ENCODE peak calls at places on chromosomes 3 and 15, in four cellular contexts. One of them, this sample, is unnamed.

GRCh38 chr3:66554178-66554577 is 53.4 kb upstream of the LRIG1 start:
- DNase-seq in H1: no peak
- DNase-seq in IMR-90: peak
- DNase-seq in mesendoderm: no peak
- DNase-seq in this sample: no peak

GRCh38 chr3:134342269-134342668 is 32.0 kb downstream of the AMOTL2 start:
- DNase-seq in H1: no peak
- DNase-seq in IMR-90: no peak
- DNase-seq in mesendoderm: no peak
- DNase-seq in this sample: no peak

GRCh38 chr3:86986666-86987420 is 4.1 kb downstream of the VGLL3 start:
- DNase-seq in H1: no peak
- DNase-seq in IMR-90: peak
- DNase-seq in mesendoderm: no peak
- DNase-seq in this sample: no peak

GRCh38 chr15:96336045-96336642 is 5.6 kb downstream of the NR2F2 start:
- DNase-seq in H1: no peak
- DNase-seq in IMR-90: no peak
- DNase-seq in mesendoderm: no peak
- DNase-seq in this sample: no peak

GRCh38 chr3:137110392-137110996 is 152.7 kb downstream of the IL20RB start:
- DNase-seq in H1: no peak
- DNase-seq in IMR-90: peak
- DNase-seq in mesendoderm: peak
- DNase-seq in this sample: no peak

GRCh38 chr3:80970292-80970691 is 791.2 kb downstream of the GBE1 start:
- DNase-seq in H1: no peak
- DNase-seq in IMR-90: no peak
- DNase-seq in mesendoderm: no peak
- DNase-seq in this sample: no peak

GRCh38 chr3:38578551-38578950 is 70.9 kb downstream of the SCN5A start:
- DNase-seq in H1: peak
- DNase-seq in IMR-90: no peak
- DNase-seq in mesendoderm: no peak
- DNase-seq in this sample: peak

GRCh38 chr15:76337739-76338554 is 1.4 kb downstream of the ISL2 start:
- DNase-seq in H1: peak
- DNase-seq in IMR-90: no peak
- DNase-seq in mesendoderm: peak
- DNase-seq in this sample: peak

GRCh38 chr15:97688177-97688576 is 272.3 kb upstream of the ARRDC4 start:
- DNase-seq in H1: no peak
- DNase-seq in IMR-90: no peak
- DNase-seq in mesendoderm: no peak
- DNase-seq in this sample: no peak

GRCh38 chr15:97023131-97023844 is 692.8 kb downstream of the NR2F2 start:
- DNase-seq in H1: no peak
- DNase-seq in IMR-90: no peak
- DNase-seq in mesendoderm: no peak
- DNase-seq in this sample: no peak

GRCh38 chr15:92822216-92823144 is 77.6 kb upstream of the CHD2 start:
- DNase-seq in H1: no peak
- DNase-seq in IMR-90: no peak
- DNase-seq in mesendoderm: peak
- DNase-seq in this sample: no peak

GRCh38 chr3:133856316-133856715 is 39.4 kb downstream of the RAB6B start:
- DNase-seq in H1: no peak
- DNase-seq in IMR-90: peak
- DNase-seq in mesendoderm: no peak
- DNase-seq in this sample: no peak

GRCh38 chr3:79366414-79366813 is 401.4 kb downstream of the ROBO1 start:
- DNase-seq in H1: no peak
- DNase-seq in IMR-90: peak
- DNase-seq in mesendoderm: no peak
- DNase-seq in this sample: no peak

GRCh38 chr3:182370949-182371348 is 422.4 kb upstream of the ATP11B start:
- DNase-seq in H1: no peak
- DNase-seq in IMR-90: no peak
- DNase-seq in mesendoderm: no peak
- DNase-seq in this sample: no peak

GRCh38 chr3:64303401-64303800 is 78.1 kb upstream of the PRICKLE2 start:
- DNase-seq in H1: no peak
- DNase-seq in IMR-90: peak
- DNase-seq in mesendoderm: no peak
- DNase-seq in this sample: no peak

GRCh38 chr15:68765602-68766368 is 54.9 kb downstream of the ANP32A start:
- DNase-seq in H1: peak
- DNase-seq in IMR-90: no peak
- DNase-seq in mesendoderm: no peak
- DNase-seq in this sample: no peak

GRCh38 chr3:172171396-172172075 is 132.2 kb downstream of the FNDC3B start:
- DNase-seq in H1: no peak
- DNase-seq in IMR-90: no peak
- DNase-seq in mesendoderm: no peak
- DNase-seq in this sample: no peak

GRCh38 chr15:45885801-45886200 is 251.0 kb downstream of the SQOR start:
- DNase-seq in H1: no peak
- DNase-seq in IMR-90: no peak
- DNase-seq in mesendoderm: no peak
- DNase-seq in this sample: no peak

GRCh38 chr3:170978335-170978745 is 48.2 kb downstream of the SLC2A2 start:
- DNase-seq in H1: no peak
- DNase-seq in IMR-90: no peak
- DNase-seq in mesendoderm: no peak
- DNase-seq in this sample: no peak

GRCh38 chr3:150871192-150871591 is 34.0 kb downstream of the MINDY4B start:
- DNase-seq in H1: no peak
- DNase-seq in IMR-90: peak
- DNase-seq in mesendoderm: no peak
- DNase-seq in this sample: no peak

GRCh38 chr15:78991476-78991875 is 46.6 kb upstream of the CTSH start:
- DNase-seq in H1: no peak
- DNase-seq in IMR-90: peak
- DNase-seq in mesendoderm: no peak
- DNase-seq in this sample: no peak

GRCh38 chr15:47431501-47431900 is 285.8 kb upstream of the SEMA6D start:
- DNase-seq in H1: no peak
- DNase-seq in IMR-90: peak
- DNase-seq in mesendoderm: no peak
- DNase-seq in this sample: no peak

GRCh38 chr3:126703512-126704493 is at the start of gene CHCHD6:
- DNase-seq in H1: peak
- DNase-seq in IMR-90: peak
- DNase-seq in mesendoderm: peak
- DNase-seq in this sample: peak

GRCh38 chr3:126699011-126699410 is 5.0 kb upstream of the CHCHD6 start:
- DNase-seq in H1: peak
- DNase-seq in IMR-90: no peak
- DNase-seq in mesendoderm: no peak
- DNase-seq in this sample: no peak

GRCh38 chr3:126706631-126707030 is 2.6 kb downstream of the CHCHD6 start:
- DNase-seq in H1: no peak
- DNase-seq in IMR-90: no peak
- DNase-seq in mesendoderm: no peak
- DNase-seq in this sample: no peak

GRCh38 chr3:126704494-126705214 is 614 bp downstream of the CHCHD6 start:
- DNase-seq in H1: no peak
- DNase-seq in IMR-90: no peak
- DNase-seq in mesendoderm: no peak
- DNase-seq in this sample: no peak
- H2BK15ac ChIP-seq in H1: no peak
- H2BK15ac ChIP-seq in IMR-90: no peak
- H2BK15ac ChIP-seq in mesendoderm: no peak
- H2BK15ac ChIP-seq in this sample: no peak

GRCh38 chr3:13718437-13718836 is 161.4 kb downstream of the WNT7A start:
- DNase-seq in H1: peak
- DNase-seq in IMR-90: no peak
- DNase-seq in mesendoderm: no peak
- DNase-seq in this sample: peak

GRCh38 chr3:13716540-13717221 is 163.2 kb downstream of the WNT7A start:
- DNase-seq in H1: peak
- DNase-seq in IMR-90: no peak
- DNase-seq in mesendoderm: no peak
- DNase-seq in this sample: peak

GRCh38 chr3:13715961-13716360 is 163.9 kb downstream of the WNT7A start:
- DNase-seq in H1: no peak
- DNase-seq in IMR-90: no peak
- DNase-seq in mesendoderm: no peak
- DNase-seq in this sample: peak

GRCh38 chr3:13718000-13718399 is 161.9 kb downstream of the WNT7A start:
- DNase-seq in H1: peak
- DNase-seq in IMR-90: no peak
- DNase-seq in mesendoderm: no peak
- DNase-seq in this sample: peak

GRCh38 chr3:13717222-13717573 is 162.7 kb downstream of the WNT7A start:
- DNase-seq in H1: no peak
- DNase-seq in IMR-90: no peak
- DNase-seq in mesendoderm: no peak
- DNase-seq in this sample: no peak
- H4K5ac ChIP-seq in H1: no peak
- H4K5ac ChIP-seq in IMR-90: no peak
- H4K5ac ChIP-seq in mesendoderm: no peak
- H4K5ac ChIP-seq in this sample: no peak

DNA sequence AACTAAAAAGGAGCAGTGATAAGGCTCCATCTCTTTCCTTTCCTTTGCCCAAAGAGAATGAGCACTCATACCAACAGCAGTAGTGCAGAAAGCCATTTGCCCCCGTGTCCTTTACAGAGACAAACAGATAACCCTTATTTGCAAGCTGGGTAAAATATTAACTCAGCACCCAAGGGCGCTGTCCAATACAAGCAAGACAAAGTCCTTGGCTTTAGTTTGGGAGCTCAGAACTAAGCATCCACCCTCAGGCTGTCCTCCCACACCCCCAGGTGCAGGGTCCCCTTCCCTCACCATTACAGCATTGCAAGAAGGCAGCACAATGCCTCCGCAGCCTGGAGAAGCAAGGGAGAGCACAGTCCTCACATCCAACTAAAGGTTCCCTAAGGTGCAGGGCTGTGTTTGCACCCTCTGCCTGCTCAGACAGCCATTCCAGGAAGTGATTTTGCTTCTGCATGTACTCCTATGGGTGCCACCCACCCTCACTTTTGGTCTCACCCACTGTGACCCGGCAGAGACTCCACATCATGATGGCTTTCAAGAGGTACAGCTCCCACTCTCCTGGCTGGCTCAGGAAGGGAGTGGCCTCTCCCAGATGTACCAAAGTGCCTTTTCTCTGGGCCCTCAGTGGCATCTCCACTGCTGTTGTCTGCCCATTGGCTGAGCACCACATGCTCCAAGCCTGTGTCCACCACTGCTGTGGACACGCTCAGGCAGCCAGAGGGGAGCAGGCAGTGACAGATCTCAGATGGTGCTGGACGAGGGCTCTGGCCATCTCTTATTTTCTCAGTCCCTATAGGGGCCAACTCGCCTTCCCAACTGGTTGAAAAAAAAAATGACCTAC is 34.1 kb upstream of the HES1 start:
- DNase-seq in H1: no peak
- DNase-seq in IMR-90: no peak
- DNase-seq in mesendoderm: no peak
- DNase-seq in this sample: no peak
- H2BK15ac ChIP-seq in H1: no peak
- H2BK15ac ChIP-seq in IMR-90: no peak
- H2BK15ac ChIP-seq in mesendoderm: no peak
- H2BK15ac ChIP-seq in this sample: no peak

GRCh38 chr3:194884649-194885315 is 199.1 kb downstream of the FAM43A start:
- DNase-seq in H1: peak
- DNase-seq in IMR-90: no peak
- DNase-seq in mesendoderm: no peak
- DNase-seq in this sample: peak
- H4K5ac ChIP-seq in H1: no peak
- H4K5ac ChIP-seq in IMR-90: no peak
- H4K5ac ChIP-seq in mesendoderm: no peak
- H4K5ac ChIP-seq in this sample: no peak